ENCODE peak calls at places on chromosomes 12 and 14, in seven cellular contexts. C is activated T-cell treated with anti-CD3 and anti-CD28 coated beads, Interleukin-2, amount 50 U/mL, for 48 hours; M is activated T-helper 1 cell treated with Interleukin-2 at 50 U/mL for 16 hours; Z is colonic mucosa; Y is ascending aorta; T is activated gamma-delta T cell treated with anti-CD3 and anti-CD28 coated beads, Interleukin-2, amount 50 U/mL, for 16 hours; A is AML-193. R is an unnamed sample.

GRCh38 chr12:117404203-117404853 is 42.9 kb upstream of the NOS1 start:
- DNase-seq in Y (no peak), M (no peak), Z (no peak), C (no peak), A (no peak), T (no peak), R (no peak)

GRCh38 chr12:93025145-93026103 is 96.3 kb upstream of the EEA1 start:
- DNase-seq in T (no peak), A (peak), Y (no peak), C (no peak), Z (no peak), M (no peak), R (peak)

GRCh38 chr12:49962861-49963765 is 1.4 kb downstream of the AQP5 start:
- DNase-seq in A (no peak), Z (peak), M (no peak), T (no peak), Y (no peak), C (no peak), R (no peak)

GRCh38 chr12:67091204-67091603 is 178.0 kb upstream of the CAND1 start:
- DNase-seq in T (no peak), M (no peak), Z (no peak), Y (no peak), C (no peak), A (no peak), R (no peak)

GRCh38 chr12:68648179-68648578 is 37.5 kb downstream of the RAP1B start:
- DNase-seq in A (no peak), C (no peak), Z (no peak), Y (no peak), M (no peak), T (no peak), R (no peak)

GRCh38 chr14:66443785-66444184 is 42.4 kb upstream of the CCDC196 start:
- DNase-seq in Z (no peak), A (no peak), Y (no peak), C (no peak), M (no peak), T (no peak), R (no peak)

GRCh38 chr12:12722351-12723146 is 5.4 kb downstream of the CDKN1B start:
- DNase-seq in M (no peak), A (peak), C (no peak), Z (no peak), T (no peak), Y (no peak), R (no peak)

GRCh38 chr12:127145929-127146789 is 1120.8 kb upstream of the TMEM132C start:
- DNase-seq in M (peak), A (no peak), T (peak), Z (peak), Y (no peak), C (peak), R (no peak)

R was measured in GM18507.